ENCODE peak calls at places on chromosomes 1 and 21, in eight cellular contexts. N is stomach; F is NCI-H460; T is NCI-H2081; L is body of pancreas; Z is stimulated activated naive CD8-positive, alpha-beta T cell treated with anti-CD3 and anti-CD28 coated beads, Interleukin-15, Interleukin-2, amounts not matched to agents 100 U/mL and 50 U/mL, for 24 hours; S is left ventricle myocardium superior; M is H54. U is an unnamed sample.

GRCh38 chr1:225447649-225448048 is 19.8 kb upstream of the LBR start:
- DNase-seq in Z (no peak), N (no peak), F (no peak), M (no peak), L (no peak), T (no peak), S (no peak), U (no peak)

GRCh38 chr21:31310750-31311149 is 33.3 kb downstream of the TIAM1 start:
- DNase-seq in M (no peak), S (no peak), T (peak; percentile 77), F (no peak), L (no peak), N (peak; percentile 51), Z (no peak), U (no peak)

GRCh38 chr1:36136535-36136934 is 11.5 kb upstream of the COL8A2 start:
- DNase-seq in S (no peak), M (peak; percentile 69), F (no peak), Z (no peak), T (no peak), N (no peak), L (no peak), U (no peak)

GRCh38 chr1:60419023-60419422 is 345.5 kb upstream of the C1orf87 start:
- DNase-seq in N (no peak), M (no peak), T (no peak), S (no peak), L (no peak), Z (no peak), F (no peak), U (no peak)

GRCh38 chr1:26913754-26914619 is at the start of gene NR0B2:
- DNase-seq in T (peak; percentile 96), S (peak; percentile 78), Z (no peak), N (peak; percentile 96), F (no peak), L (peak; percentile 99), M (no peak), U (no peak)

GRCh38 chr1:145906954-145907755 is 2.7 kb downstream of the ITGA10 start:
- DNase-seq in Z (no peak), L (no peak), S (no peak), N (no peak), M (no peak), T (no peak), F (no peak), U (no peak)

GRCh38 chr1:110554871-110555801 is 36.2 kb upstream of the KCNA10 start:
- DNase-seq in M (no peak), L (peak; percentile 63), T (no peak), S (peak; percentile 78), Z (peak; percentile 66), N (peak; percentile 53), F (no peak), U (peak; percentile 75)

GRCh38 chr1:28642056-28642846 is 616 bp downstream of the TAF12 start:
- DNase-seq in L (no peak), F (no peak), M (no peak), N (no peak), T (no peak), Z (no peak), S (no peak), U (no peak)

GRCh38 chr1:156752843-156753486 is 1.5 kb upstream of the HDGF start:
- DNase-seq in S (no peak), F (no peak), L (no peak), N (no peak), T (no peak), M (no peak), Z (no peak), U (no peak)

GRCh38 chr1:228085287-228085926 is 2.9 kb downstream of the ARF1 start:
- DNase-seq in F (no peak), Z (no peak), N (no peak), T (no peak), L (no peak), M (no peak), S (peak; percentile 36), U (no peak)

GRCh38 chr1:113031060-113031933 is 41.7 kb upstream of the LRIG2 start:
- DNase-seq in T (no peak), F (no peak), S (no peak), L (no peak), Z (no peak), M (no peak), N (no peak), U (no peak)

GRCh38 chr1:96865731-96866684 is 144.4 kb downstream of the PTBP2 start:
- DNase-seq in F (peak; percentile 33), S (no peak), Z (no peak), T (no peak), M (peak; percentile 23), N (no peak), L (no peak), U (no peak)

GRCh38 chr1:219931033-219931432 is 2.7 kb upstream of the SLC30A10 start:
- DNase-seq in N (no peak), L (no peak), F (no peak), M (no peak), T (no peak), Z (no peak), S (no peak), U (no peak)

GRCh38 chr1:154567386-154568164 is at the start of gene CHRNB2:
- DNase-seq in M (peak; percentile 74), S (peak; percentile 82), F (peak; percentile 63), Z (peak; percentile 79), L (peak; percentile 77), T (peak; percentile 93), N (peak; percentile 78), U (peak; percentile 83)

GRCh38 chr1:77428068-77428467 is 146.2 kb downstream of the AK5 start:
- DNase-seq in M (no peak), S (no peak), L (no peak), T (no peak), N (no peak), Z (no peak), F (no peak), U (no peak)

GRCh38 chr1:53383471-53383870 is 55.6 kb upstream of the LRP8 start:
- DNase-seq in Z (no peak), F (no peak), S (no peak), N (no peak), L (no peak), T (no peak), M (no peak), U (no peak)

GRCh38 chr1:116376734-116377096 is 3.7 kb downstream of the ATP1A1 start:
- DNase-seq in S (no peak), F (no peak), L (no peak), Z (no peak), M (no peak), N (no peak), T (no peak), U (no peak)

GRCh38 chr21:43340491-43341348 is 86.2 kb downstream of the SIK1 start:
- DNase-seq in M (peak; percentile 98), L (no peak), S (no peak), N (peak; percentile 62), Z (no peak), T (no peak), F (peak; percentile 74), U (no peak)

GRCh38 chr1:2194319-2194897 is at the start of gene FAAP20:
- DNase-seq in N (peak; percentile 76), L (peak; percentile 64), M (peak; percentile 56), Z (peak; percentile 74), S (peak; percentile 84), T (peak; percentile 50), F (no peak), U (peak; percentile 78)

GRCh38 chr1:202834771-202835547 is 24.2 kb downstream of the PCAT6 start:
- DNase-seq in F (no peak), L (no peak), S (no peak), T (no peak), N (no peak), M (no peak), Z (peak; percentile 25), U (peak; percentile 34)

GRCh38 chr1:9652379-9653194 is 1.1 kb downstream of the PIK3CD start:
- DNase-seq in F (no peak), M (no peak), Z (peak; percentile 70), L (no peak), N (peak; percentile 31), T (no peak), S (peak; percentile 57), U (peak; percentile 67)

GRCh38 chr1:24464378-24464770 is 38.3 kb upstream of the RCAN3 start:
- DNase-seq in T (no peak), M (peak; percentile 8), F (no peak), S (no peak), N (no peak), Z (no peak), L (no peak), U (no peak)

GRCh38 chr1:167276969-167277368 is 56.3 kb downstream of the POU2F1 start:
- DNase-seq in F (no peak), N (no peak), T (no peak), Z (no peak), L (no peak), S (no peak), M (no peak), U (no peak)

GRCh38 chr1:24381256-24381655 is 32.3 kb downstream of the STPG1 start:
- DNase-seq in N (no peak), L (no peak), T (no peak), F (no peak), M (no peak), Z (no peak), S (no peak), U (no peak)

GRCh38 chr1:30315185-30315960 is 408.0 kb downstream of the MATN1 start:
- DNase-seq in N (peak; percentile 10), T (no peak), F (no peak), S (no peak), Z (no peak), M (no peak), L (no peak), U (peak; percentile 19)

GRCh38 chr1:230048922-230049321 is 18.1 kb upstream of the GALNT2 start:
- DNase-seq in M (no peak), Z (no peak), T (no peak), L (no peak), S (no peak), F (no peak), N (no peak), U (no peak)

GRCh38 chr1:190312763-190313162 is 164.9 kb downstream of the BRINP3 start:
- DNase-seq in F (no peak), M (no peak), N (no peak), T (no peak), S (no peak), L (no peak), Z (no peak), U (no peak)

GRCh38 chr1:55718758-55719671 is 503.9 kb upstream of the USP24 start:
- DNase-seq in L (peak; percentile 43), F (no peak), T (no peak), M (peak; percentile 46), Z (no peak), S (peak; percentile 42), N (peak; percentile 27), U (no peak)

GRCh38 chr1:89259283-89259971 is 13.2 kb downstream of the GBP5 start:
- DNase-seq in T (no peak), F (no peak), N (no peak), Z (peak; percentile 66), S (peak; percentile 29), M (no peak), L (no peak), U (peak; percentile 60)

GRCh38 chr1:56137829-56138505 is 441.4 kb downstream of the PLPP3 start:
- DNase-seq in N (no peak), L (no peak), F (no peak), Z (no peak), T (no peak), M (no peak), S (no peak), U (no peak)

GRCh38 chr1:31843506-31843905 is 27.7 kb upstream of the SPOCD1 start:
- DNase-seq in T (peak; percentile 21), S (no peak), Z (no peak), M (peak; percentile 77), N (no peak), L (no peak), F (peak; percentile 56), U (no peak)

GRCh38 chr1:245319161-245319560 is 164.4 kb downstream of the KIF26B start:
- DNase-seq in T (no peak), Z (no peak), S (no peak), N (no peak), L (no peak), M (no peak), F (no peak), U (no peak)

GRCh38 chr1:205775717-205776056 is 405 bp upstream of the RAB29 start:
- DNase-seq in S (no peak), M (no peak), L (no peak), T (no peak), Z (no peak), F (no peak), N (no peak), U (no peak)

GRCh38 chr1:212727386-212728181 is 27.9 kb upstream of the BATF3 start:
- DNase-seq in M (peak; percentile 53), Z (no peak), F (no peak), L (no peak), T (no peak), N (no peak), S (no peak), U (peak; percentile 60)

U was measured in stimulated activated CD8-positive, alpha-beta memory T cell treated with anti-CD3 and anti-CD28 coated beads, Interleukin-4, amount 100 ng/mL, for 48 hours.